ENCODE peak calls at places on chromosome 9, in ten cellular contexts. D, Z, W, A, E, G, S, M, R and T are unnamed samples.

GRCh38 chr9:69421908-69422801 is 97.1 kb downstream of the ENTREP1 start:
- DNase-seq in A (peak; percentile 51), S (peak; percentile 66), G (no peak), R (peak; percentile 60), D (peak; percentile 62), E (peak; percentile 68), W (peak; percentile 22), M (no peak), Z (peak; percentile 67), T (peak; percentile 51)

GRCh38 chr9:132824151-132824550 is 53.9 kb downstream of the AK8 start:
- DNase-seq in Z (no peak), W (no peak), D (no peak), A (no peak), G (no peak), S (no peak), E (no peak), M (no peak), R (no peak), T (no peak)

GRCh38 chr9:75960561-75960960 is 70.1 kb downstream of the PCSK5 start:
- DNase-seq in R (no peak), Z (no peak), E (no peak), M (no peak), W (no peak), D (no peak), A (no peak), G (peak; percentile 39), S (peak; percentile 7), T (no peak)

GRCh38 chr9:110531776-110532175 is 47.8 kb downstream of the SVEP1 start:
- DNase-seq in G (no peak), M (no peak), Z (peak; percentile 96), R (no peak), A (no peak), W (no peak), D (no peak), E (peak; percentile 65), S (peak; percentile 31), T (peak; percentile 51)

GRCh38 chr9:91803143-91803940 is 146.7 kb downstream of the ROR2 start:
- DNase-seq in G (no peak), D (peak; percentile 24), R (no peak), W (no peak), E (peak; percentile 73), Z (peak; percentile 86), M (no peak), A (no peak), S (no peak), T (peak; percentile 76)

GRCh38 chr9:95874303-95874988 is 1.0 kb upstream of the ERCC6L2 start:
- DNase-seq in E (peak; percentile 14), A (no peak), M (no peak), D (no peak), W (no peak), G (no peak), Z (no peak), R (no peak), S (no peak), T (peak; percentile 30)

GRCh38 chr9:77472646-77473045 is 175.5 kb downstream of the GNA14 start:
- DNase-seq in S (no peak), D (no peak), W (no peak), R (no peak), G (no peak), A (no peak), E (no peak), Z (no peak), M (no peak), T (peak; percentile 30)

GRCh38 chr9:125511780-125512179 is 195.2 kb downstream of the MAPKAP1 start:
- DNase-seq in Z (peak; percentile 63), M (no peak), D (no peak), E (no peak), A (no peak), S (no peak), R (no peak), W (no peak), G (no peak), T (no peak)

GRCh38 chr9:136656795-136657611 is 5.7 kb upstream of the EGFL7 start:
- DNase-seq in Z (no peak), W (no peak), A (peak; percentile 47), M (no peak), R (peak; percentile 60), S (peak; percentile 51), G (no peak), D (no peak), E (no peak), T (no peak)

GRCh38 chr9:20570756-20571155 is 51.5 kb downstream of the MLLT3 start:
- DNase-seq in Z (peak; percentile 81), M (no peak), G (no peak), S (peak; percentile 16), W (no peak), R (no peak), A (no peak), D (no peak), E (peak; percentile 85), T (peak; percentile 44)

GRCh38 chr9:119649205-119649604 is 280.0 kb upstream of the BRINP1 start:
- DNase-seq in S (no peak), R (no peak), W (no peak), G (no peak), Z (no peak), M (no peak), D (no peak), E (no peak), A (no peak), T (no peak)

GRCh38 chr9:18072967-18073366 is 401.0 kb upstream of the ADAMTSL1 start:
- DNase-seq in M (no peak), S (no peak), A (no peak), G (no peak), Z (no peak), W (no peak), D (no peak), E (no peak), R (no peak), T (no peak)

GRCh38 chr9:134662143-134662876 is 20.7 kb downstream of the COL5A1 start:
- DNase-seq in Z (peak; percentile 99), R (peak; percentile 72), W (no peak), G (peak; percentile 61), M (peak; percentile 77), D (peak; percentile 90), E (peak; percentile 93), A (no peak), S (no peak), T (peak; percentile 94)

GRCh38 chr9:120265791-120266190 is 314.2 kb downstream of the CDK5RAP2 start:
- DNase-seq in E (no peak), M (no peak), R (peak; percentile 74), G (peak; percentile 57), W (no peak), S (no peak), A (no peak), Z (no peak), D (no peak), T (no peak)

GRCh38 chr9:131657890-131658752 is 81.8 kb downstream of the RAPGEF1 start:
- DNase-seq in W (peak; percentile 84), E (peak; percentile 96), M (peak; percentile 65), R (no peak), A (peak; percentile 84), S (peak; percentile 91), G (no peak), Z (peak; percentile 96), D (no peak), T (peak; percentile 91)

GRCh38 chr9:136189394-136190236 is 15.3 kb downstream of the LHX3 start:
- DNase-seq in Z (peak; percentile 2), A (peak; percentile 77), D (no peak), R (no peak), W (no peak), S (no peak), E (no peak), M (no peak), G (no peak), T (no peak)

GRCh38 chr9:78463750-78464149 is 166.8 kb downstream of the PSAT1 start:
- DNase-seq in A (no peak), M (no peak), E (no peak), R (no peak), D (no peak), W (no peak), G (no peak), S (no peak), Z (no peak), T (no peak)

GRCh38 chr9:89752154-89752553 is 147.3 kb downstream of the GADD45G start:
- DNase-seq in D (no peak), M (no peak), W (no peak), G (no peak), A (no peak), R (no peak), E (no peak), S (no peak), Z (no peak), T (no peak)

GRCh38 chr9:96232539-96233241 is 69.3 kb downstream of the HSD17B3 start:
- DNase-seq in S (peak; percentile 24), R (peak; percentile 57), W (no peak), A (peak; percentile 59), E (peak; percentile 91), M (no peak), Z (peak; percentile 89), D (no peak), G (peak; percentile 68), T (peak; percentile 38)

GRCh38 chr9:85524531-85524930 is 217.2 kb downstream of the AGTPBP1 start:
- DNase-seq in D (no peak), A (no peak), M (no peak), S (no peak), E (no peak), G (no peak), W (no peak), R (no peak), Z (no peak), T (no peak)

GRCh38 chr9:37172511-37172910 is 52.1 kb downstream of the ZCCHC7 start:
- DNase-seq in M (no peak), G (no peak), R (no peak), D (no peak), S (no peak), W (no peak), E (no peak), A (no peak), Z (no peak), T (no peak)

GRCh38 chr9:105064248-105065118 is 136.5 kb upstream of the ABCA1 start:
- DNase-seq in Z (peak; percentile 99), M (peak; percentile 92), S (peak; percentile 67), G (peak; percentile 90), R (peak; percentile 90), W (peak; percentile 77), D (peak; percentile 93), E (peak; percentile 98), A (peak; percentile 59), T (peak; percentile 99)
- H3K4me3 ChIP-seq in Z (no peak overlapping the region), M (no peak overlapping the region), S (no peak overlapping the region), G (peak overlapping the region; percentile 41), R (peak overlapping the region; percentile 29), W (no peak overlapping the region), D (peak overlapping the region; percentile 23), E (no peak overlapping the region), A (no peak overlapping the region), T (no peak overlapping the region)

GRCh38 chr9:130236436-130236985 is 29.0 kb upstream of the HMCN2 start:
- DNase-seq in E (no peak), D (no peak), Z (no peak), M (no peak), G (no peak), S (no peak), A (no peak), R (no peak), W (no peak), T (no peak)
- TF ChIP-seq CTCF in E (no peak), D (no peak), Z (no peak), M (no peak), G (peak; percentile 21), S (no peak), A (no peak), R (no peak), W (peak; percentile 76), T (no peak)

GRCh38 chr9:105246656-105247162 is 2.3 kb downstream of the SLC44A1 start:
- DNase-seq in S (no peak), M (no peak), W (no peak), D (no peak), Z (no peak), E (no peak), A (no peak), R (no peak), G (no peak), T (no peak)
- H3K4me3 ChIP-seq in S (no peak overlapping the region), M (peak overlapping the region; percentile 13), W (no peak overlapping the region), D (peak overlapping the region; percentile 49), Z (no peak overlapping the region), E (peak overlapping the region; percentile 7), A (no peak overlapping the region), R (peak overlapping the region; percentile 75), G (peak overlapping the region; percentile 83), T (no peak overlapping the region)

GRCh38 chr9:99400184-99400731 is 178.2 kb downstream of the SEC61B start:
- DNase-seq in G (peak; percentile 30), D (no peak), Z (peak; percentile 66), S (no peak), E (no peak), A (no peak), M (no peak), W (no peak), R (peak; percentile 44), T (no peak)
- TF ChIP-seq CTCF in G (no peak), D (no peak), Z (no peak), S (no peak), E (no peak), A (no peak), M (no peak), W (no peak), R (no peak), T (no peak)